ENCODE peak calls at places on chromosomes 4 and X, in ten cellular contexts. E is K562, W is fibroblast of the aortic adventitia, R is posterior vena cava, X is hippocampal formation, G is NCI-H1092 treated with DMSO at 0.1 percent for 48 hours, B is left colon, F is GM04503, O is endothelial cell, K is T1000. H is an unnamed sample.

GRCh38 chr4:28508649-28509048 is 1648.0 kb downstream of the STIM2 start:
- DNase-seq in O (no peak), R (no peak), W (no peak), E (no peak), G (no peak), K (no peak), B (no peak), X (no peak), F (no peak), H (no peak)

GRCh38 chr4:54227261-54228063 is 1.6 kb upstream of the PDGFRA start:
- DNase-seq in X (no peak), R (no peak), K (peak; percentile 78), B (no peak), E (no peak), G (peak; percentile 53), O (peak; percentile 47), W (peak; percentile 83), F (no peak), H (no peak)

GRCh38 chr4:80335554-80336358 is at the start of gene CFAP299:
- DNase-seq in X (peak; percentile 11), B (peak; percentile 83), K (peak; percentile 78), O (peak; percentile 86), R (peak; percentile 87), E (peak; percentile 95), G (peak; percentile 67), W (peak; percentile 89), F (peak; percentile 56), H (peak; percentile 73)

GRCh38 chr4:132344924-132345828 is 803.9 kb upstream of the PCDH10 start:
- DNase-seq in K (no peak), B (no peak), W (no peak), O (no peak), R (no peak), F (no peak), G (no peak), X (no peak), E (peak; percentile 62), H (no peak)

GRCh38 chr4:137387924-137388323 is 144.4 kb downstream of the PCDH18 start:
- DNase-seq in X (no peak), F (no peak), K (no peak), W (peak; percentile 89), B (no peak), E (no peak), G (no peak), R (no peak), O (no peak), H (no peak)

GRCh38 chr4:1055721-1056590 is 44.5 kb downstream of the FGFRL1 start:
- DNase-seq in O (no peak), W (peak; percentile 12), R (peak; percentile 84), X (no peak), B (peak; percentile 33), G (no peak), E (peak; percentile 69), F (no peak), K (no peak), H (no peak)

GRCh38 chr4:104491826-104492771 is 2.6 kb downstream of the CXXC4 start:
- DNase-seq in E (no peak), W (no peak), B (no peak), X (peak; percentile 32), K (no peak), O (no peak), R (no peak), F (no peak), G (peak; percentile 76), H (no peak)

GRCh38 chrX:10471426-10471825 is 149.0 kb downstream of the MID1 start:
- DNase-seq in B (no peak), R (no peak), X (no peak), O (no peak), K (no peak), W (no peak), E (no peak), G (no peak), F (no peak), H (no peak)

GRCh38 chr4:88582493-88582892 is 9.8 kb upstream of the HERC3 start:
- DNase-seq in G (no peak), W (peak; percentile 19), F (no peak), R (no peak), X (no peak), O (no peak), B (no peak), K (no peak), E (no peak), H (no peak)

GRCh38 chr4:2570551-2571222 is 34.2 kb downstream of the FAM193A start:
- DNase-seq in B (no peak), G (no peak), F (no peak), O (no peak), K (no peak), E (no peak), X (no peak), R (peak; percentile 83), W (peak; percentile 34), H (no peak)

GRCh38 chr4:18935956-18936355 is 914.4 kb upstream of the LCORL start:
- DNase-seq in W (no peak), E (no peak), R (no peak), X (no peak), G (no peak), B (no peak), F (no peak), O (no peak), K (no peak), H (no peak)

GRCh38 chr4:31655328-31655727 is 935.2 kb downstream of the PCDH7 start:
- DNase-seq in F (no peak), O (no peak), X (no peak), B (no peak), R (no peak), K (no peak), E (no peak), G (no peak), W (peak; percentile 7), H (no peak)

GRCh38 chr4:178681871-178682270 is 1239.6 kb upstream of the AGA start:
- DNase-seq in W (no peak), X (no peak), K (no peak), F (no peak), R (no peak), B (no peak), E (no peak), G (no peak), O (no peak), H (no peak)

GRCh38 chr4:52106142-52106541 is 55.0 kb downstream of the SPATA18 start:
- DNase-seq in R (no peak), K (no peak), W (no peak), E (no peak), X (no peak), O (no peak), F (no peak), B (no peak), G (no peak), H (no peak)

GRCh38 chr4:73631565-73632226 is 11.5 kb upstream of the RASSF6 start:
- DNase-seq in R (no peak), W (no peak), B (no peak), G (peak; percentile 14), E (no peak), F (no peak), O (no peak), X (no peak), K (no peak), H (no peak)

GRCh38 chr4:98758182-98758581 is 99.8 kb upstream of the TSPAN5 start:
- DNase-seq in F (no peak), O (no peak), X (no peak), G (no peak), B (no peak), R (no peak), K (no peak), W (no peak), E (no peak), H (no peak)

GRCh38 chrX:71099736-71100135 is 4.1 kb downstream of the FOXO4 start:
- DNase-seq in R (no peak), F (no peak), W (no peak), O (no peak), K (no peak), X (no peak), B (no peak), G (no peak), E (no peak), H (no peak)

GRCh38 chr4:107283587-107284559 is 247.8 kb upstream of the DKK2 start:
- DNase-seq in W (peak; percentile 91), B (no peak), E (no peak), K (peak; percentile 22), X (no peak), G (no peak), F (peak; percentile 92), R (no peak), O (no peak), H (no peak)

GRCh38 chr4:184528713-184529112 is 54.4 kb upstream of the IRF2 start:
- DNase-seq in O (no peak), F (no peak), B (no peak), E (no peak), G (no peak), X (no peak), W (no peak), K (no peak), R (no peak), H (no peak)

GRCh38 chr4:148540622-148541326 is 98.6 kb upstream of the NR3C2 start:
- DNase-seq in O (no peak), W (no peak), F (no peak), B (no peak), E (no peak), G (no peak), X (no peak), R (no peak), K (no peak), H (no peak)

GRCh38 chrX:20260885-20261284 is 5.8 kb downstream of the RPS6KA3 start:
- DNase-seq in X (no peak), O (no peak), R (no peak), B (no peak), K (no peak), G (no peak), E (no peak), F (no peak), W (no peak), H (no peak)

GRCh38 chr4:152169666-152170065 is 366.2 kb downstream of the FBXW7 start:
- DNase-seq in F (no peak), R (no peak), W (no peak), E (no peak), X (no peak), B (no peak), G (no peak), O (no peak), K (no peak), H (no peak)

GRCh38 chr4:156830356-156830755 is 141.2 kb downstream of the PDGFC start:
- DNase-seq in K (peak; percentile 13), O (no peak), W (peak; percentile 55), E (no peak), G (no peak), X (no peak), R (no peak), F (peak; percentile 74), B (no peak), H (no peak)

GRCh38 chr4:38609614-38610013 is 54.4 kb upstream of the KLF3 start:
- DNase-seq in O (no peak), X (no peak), K (no peak), R (no peak), F (no peak), W (no peak), G (no peak), B (no peak), E (peak; percentile 30), H (no peak)

GRCh38 chr4:118746251-118746919 is 61.2 kb downstream of the METTL14 start:
- DNase-seq in O (no peak), R (no peak), G (peak; percentile 62), X (peak; percentile 46), F (no peak), W (no peak), K (no peak), B (peak; percentile 29), E (no peak), H (no peak)

GRCh38 chr4:141309864-141310263 is 89.2 kb downstream of the ZNF330 start:
- DNase-seq in F (no peak), X (no peak), W (no peak), R (no peak), G (no peak), O (no peak), K (no peak), B (no peak), E (no peak), H (no peak)